ENCODE peak calls at places on chromosomes 4 and X, in seven cellular contexts. F is epithelial cell of esophagus, G is uterus, C is cardiac muscle cell, Z is T-helper 2 cell, A is SW480, N is GM03348. V is an unnamed sample.

GRCh38 chr4:3415471-3416141 is 26.2 kb upstream of the HGFAC start:
- DNase-seq in F (no peak), G (no peak), C (no peak), Z (no peak), A (peak), N (no peak), V (no peak)

GRCh38 chr4:184267206-184267608 is 49.5 kb upstream of the ENPP6 start:
- DNase-seq in F (no peak), G (no peak), C (no peak), Z (no peak), A (no peak), N (no peak), V (no peak)

GRCh38 chr4:129641179-129641578 is 545.2 kb downstream of the C4orf33 start:
- DNase-seq in F (peak), G (peak), C (peak), Z (no peak), A (peak), N (peak), V (no peak)

GRCh38 chrX:39874202-39874816 is 223.4 kb downstream of the BCOR start:
- DNase-seq in F (peak), G (no peak), C (no peak), Z (peak), A (no peak), N (no peak), V (peak)

GRCh38 chr4:176539785-176540175 is 220.0 kb downstream of the SPCS3 start:
- DNase-seq in F (peak), G (no peak), C (no peak), Z (no peak), A (no peak), N (no peak), V (no peak)

GRCh38 chr4:121113680-121114079 is 41.3 kb upstream of the NDNF start:
- DNase-seq in F (no peak), G (no peak), C (no peak), Z (no peak), A (no peak), N (no peak), V (no peak)

GRCh38 chr4:94446386-94446785 is 5.4 kb upstream of the PDLIM5 start:
- DNase-seq in F (peak), G (no peak), C (peak), Z (no peak), A (no peak), N (no peak), V (peak)

GRCh38 chr4:26206339-26206738 is 114.5 kb upstream of the RBPJ start:
- DNase-seq in F (no peak), G (peak), C (peak), Z (no peak), A (no peak), N (peak), V (peak)

GRCh38 chrX:39492495-39493162 is 605.1 kb downstream of the BCOR start:
- DNase-seq in F (peak), G (no peak), C (no peak), Z (no peak), A (no peak), N (no peak), V (no peak)

GRCh38 chr4:26525136-26525535 is 34.9 kb upstream of the CCKAR start:
- DNase-seq in F (peak), G (no peak), C (peak), Z (no peak), A (no peak), N (peak), V (peak)

GRCh38 chrX:130118941-130119640 is 8.8 kb upstream of the ELF4 start:
- DNase-seq in F (no peak), G (no peak), C (peak), Z (no peak), A (no peak), N (peak), V (peak)